ENCODE peak calls at places on chromosomes 6 and 20, in five cellular contexts. W is H1, V is HEK293T, I is WTC11, M is HCT116. P is an unnamed sample.

GRCh38 chr20:62771396-62772102 is 24.7 kb upstream of the MRGBP start:
- DNase-seq in W (no peak), V (no peak), I (no peak), M (no peak), P (no peak)

GRCh38 chr20:17941087-17941825 is 27.3 kb downstream of the SNX5 start:
- DNase-seq in W (no peak), V (no peak), I (no peak), M (no peak), P (no peak)

GRCh38 chr6:131519670-131520436 is 53.2 kb upstream of the ARG1 start:
- DNase-seq in W (peak), V (peak), I (peak), M (peak), P (peak)

GRCh38 chr20:24782801-24783630 is 166.1 kb upstream of the CST7 start:
- DNase-seq in W (no peak), V (no peak), I (peak), M (no peak), P (no peak)

GRCh38 chr6:154757352-154758095 is 24.3 kb downstream of the SCAF8 start:
- DNase-seq in W (no peak), V (no peak), I (no peak), M (no peak), P (no peak)

GRCh38 chr20:49146442-49146841 is 41.7 kb downstream of the STAU1 start:
- DNase-seq in W (no peak), V (no peak), I (no peak), M (no peak), P (no peak)

GRCh38 chr6:129555206-129555832 is 154.7 kb downstream of the ARHGAP18 start:
- DNase-seq in W (no peak), V (no peak), I (no peak), M (no peak), P (no peak)

GRCh38 chr6:946546-946945 is 253.6 kb upstream of the EXOC2 start:
- DNase-seq in W (no peak), V (no peak), I (no peak), M (no peak), P (no peak)

GRCh38 chr6:33752139-33753015 is 5.7 kb upstream of the IP6K3 start:
- DNase-seq in W (no peak), V (no peak), I (no peak), M (no peak), P (no peak)

GRCh38 chr20:50421356-50422340 is 88.5 kb upstream of the PTPN1 start:
- DNase-seq in W (no peak), V (no peak), I (no peak), M (no peak), P (no peak)

GRCh38 chr6:125818659-125819297 is 28.0 kb downstream of the NCOA7 start:
- DNase-seq in W (no peak), V (no peak), I (no peak), M (no peak), P (no peak)

GRCh38 chr6:85126448-85127178 is 323.3 kb upstream of the NT5E start:
- DNase-seq in W (peak), V (peak), I (peak), M (peak), P (peak)

GRCh38 chr20:53162251-53162835 is 190.2 kb downstream of the TSHZ2 start:
- DNase-seq in W (peak), V (peak), I (peak), M (peak), P (peak)

GRCh38 chr20:62182469-62183425 is at the start of gene MTG2:
- DNase-seq in W (peak), V (peak), I (peak), M (peak), P (peak)

GRCh38 chr6:76708641-76709331 is 636.3 kb upstream of the IMPG1 start:
- DNase-seq in W (no peak), V (no peak), I (no peak), M (peak), P (no peak)

GRCh38 chr6:72589096-72589495 is 32.8 kb upstream of the KCNQ5 start:
- DNase-seq in W (no peak), V (no peak), I (no peak), M (no peak), P (no peak)
- TF ChIP-seq SP1 in W (no peak), V (no peak), I (no peak), M (no peak), P (no peak)

GRCh38 chr6:98639236-98639635 is 195.1 kb upstream of the POU3F2 start:
- DNase-seq in W (no peak), V (no peak), I (no peak), M (no peak), P (no peak)
- TF ChIP-seq SP1 in W (no peak), V (no peak), I (no peak), M (no peak), P (no peak)

GRCh38 chr6:37624121-37624520 is 73.6 kb downstream of the MDGA1 start:
- DNase-seq in W (no peak), V (no peak), I (no peak), M (no peak), P (no peak)
- TF ChIP-seq SP1 in W (no peak), V (no peak), I (no peak), M (no peak), P (no peak)

GRCh38 chr6:42104807-42105713 is 37.4 kb downstream of the C6orf132 start:
- DNase-seq in W (peak), V (no peak), I (peak), M (no peak), P (no peak)
- TF ChIP-seq SP1 in W (no peak), V (no peak), I (no peak), M (no peak), P (no peak)

DNA sequence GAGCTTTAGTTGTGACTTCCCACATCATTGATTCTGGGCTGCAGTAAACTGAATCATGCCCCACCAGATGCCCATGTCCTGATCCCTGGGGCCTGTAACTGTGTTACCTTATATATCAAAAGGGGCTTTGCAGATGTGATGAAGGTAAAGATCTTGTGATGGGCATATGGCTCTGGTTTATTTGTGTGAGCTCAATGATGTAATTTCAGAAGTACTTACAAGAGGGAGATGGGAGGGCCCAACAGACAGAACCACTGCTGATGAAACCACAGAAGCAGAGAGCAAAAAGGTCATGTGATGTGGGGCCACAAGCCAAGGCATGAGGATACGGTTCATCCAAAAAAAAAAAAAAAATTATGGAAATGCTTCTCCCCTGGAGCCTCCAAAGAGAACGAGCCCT is 118.7 kb downstream of the TOX2 start:
- DNase-seq in W (no peak), V (no peak), I (no peak), M (no peak), P (no peak)
- TF ChIP-seq SP1 in W (no peak), V (no peak), I (no peak), M (no peak), P (no peak)

GRCh38 chr6:139240161-139241010 is 51.4 kb downstream of the TXLNB start:
- DNase-seq in W (no peak), V (no peak), I (no peak), M (no peak), P (no peak)
- TF ChIP-seq SP1 in W (no peak), V (no peak), I (no peak), M (no peak), P (no peak)

P was measured in K562.